ENCODE peak calls at places on chromosome 10, in six cellular contexts. One of them, this sample, is unnamed.

GRCh38 chr10:69819713-69820506 is 18.2 kb downstream of the COL13A1 start:
- DNase-seq in RWPE1: no peak
- DNase-seq in tibial nerve: no peak
- DNase-seq in MCF 10A: no peak
- DNase-seq in suprapubic skin: no peak
- DNase-seq in natural killer cell: no peak
- DNase-seq in this sample: no peak

GRCh38 chr10:62183442-62183841 is 85.2 kb downstream of the RTKN2 start:
- DNase-seq in suprapubic skin: no peak
- DNase-seq in MCF 10A: no peak
- DNase-seq in tibial nerve: no peak
- DNase-seq in natural killer cell: no peak
- DNase-seq in RWPE1: no peak
- DNase-seq in this sample: peak; percentile 69

GRCh38 chr10:58184120-58184670 is 83.5 kb downstream of the IPMK start:
- DNase-seq in tibial nerve: no peak
- DNase-seq in MCF 10A: no peak
- DNase-seq in suprapubic skin: no peak
- DNase-seq in RWPE1: no peak
- DNase-seq in natural killer cell: no peak
- DNase-seq in this sample: no peak

GRCh38 chr10:89185658-89186057 is 21.5 kb downstream of the CH25H start:
- DNase-seq in suprapubic skin: no peak
- DNase-seq in tibial nerve: no peak
- DNase-seq in RWPE1: no peak
- DNase-seq in MCF 10A: no peak
- DNase-seq in natural killer cell: no peak
- DNase-seq in this sample: no peak

GRCh38 chr10:29600821-29601220 is 34.0 kb downstream of the SVIL start:
- DNase-seq in RWPE1: no peak
- DNase-seq in MCF 10A: no peak
- DNase-seq in tibial nerve: no peak
- DNase-seq in natural killer cell: no peak
- DNase-seq in suprapubic skin: no peak
- DNase-seq in this sample: no peak

GRCh38 chr10:86668297-86669165 is at the start of gene LDB3:
- DNase-seq in MCF 10A: peak; percentile 34
- DNase-seq in tibial nerve: no peak
- DNase-seq in RWPE1: peak; percentile 51
- DNase-seq in suprapubic skin: no peak
- DNase-seq in natural killer cell: no peak
- DNase-seq in this sample: peak; percentile 56

GRCh38 chr10:78337016-78337415 is 303.4 kb downstream of the RPS24 start:
- DNase-seq in RWPE1: no peak
- DNase-seq in natural killer cell: no peak
- DNase-seq in suprapubic skin: no peak
- DNase-seq in MCF 10A: no peak
- DNase-seq in tibial nerve: no peak
- DNase-seq in this sample: no peak

GRCh38 chr10:67629461-67629971 is 66.5 kb downstream of the CTNNA3 start:
- DNase-seq in natural killer cell: no peak
- DNase-seq in MCF 10A: peak; percentile 49
- DNase-seq in tibial nerve: no peak
- DNase-seq in suprapubic skin: no peak
- DNase-seq in RWPE1: no peak
- DNase-seq in this sample: no peak

DNA sequence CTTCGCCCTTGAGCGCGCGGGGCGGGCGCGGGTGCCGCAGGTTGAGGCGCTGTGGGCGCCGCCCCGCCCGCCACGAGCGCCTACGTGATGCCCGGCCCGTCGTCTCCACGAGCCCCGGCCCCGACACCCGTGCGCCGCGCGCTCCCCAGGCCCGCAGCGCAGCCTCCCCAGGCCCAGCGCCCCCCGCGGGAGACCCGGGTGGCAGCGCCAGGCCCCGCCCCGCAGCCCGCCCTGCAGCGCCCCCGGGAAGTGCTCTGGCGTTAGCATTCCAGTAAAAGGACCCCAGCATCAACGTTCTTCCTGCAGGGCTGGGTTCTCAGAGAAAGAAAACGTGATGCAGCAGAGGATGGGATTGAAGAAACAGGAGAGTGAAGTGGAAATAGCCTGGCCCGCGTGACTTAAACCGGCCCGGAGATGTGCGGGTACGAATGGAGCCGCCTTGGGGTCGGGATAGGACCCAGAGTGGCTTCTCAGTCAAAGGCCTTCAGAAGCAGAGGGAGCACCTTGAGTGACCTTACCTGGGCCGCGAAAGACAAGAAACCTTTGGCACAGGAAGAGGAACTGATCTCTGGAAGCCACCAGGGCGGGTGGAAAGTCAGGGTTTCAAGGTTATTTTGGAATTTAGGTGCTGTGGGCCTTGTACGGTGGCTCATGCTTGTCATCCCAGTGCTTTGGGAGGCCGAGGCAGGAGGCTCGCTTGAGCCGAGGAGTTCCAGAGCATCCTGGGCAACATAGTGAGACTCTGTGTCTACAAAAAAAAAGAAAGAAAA is 1.8 kb downstream of the PFKP start:
- DNase-seq in natural killer cell: no peak
- DNase-seq in MCF 10A: peak; percentile 8
- DNase-seq in suprapubic skin: no peak
- DNase-seq in RWPE1: no peak
- DNase-seq in tibial nerve: no peak
- DNase-seq in this sample: peak; percentile 67
- TF ChIP-seq CTCF in natural killer cell: no peak
- TF ChIP-seq CTCF in MCF 10A: no peak
- TF ChIP-seq CTCF in suprapubic skin: no peak
- TF ChIP-seq CTCF in RWPE1: peak; percentile 10
- TF ChIP-seq CTCF in tibial nerve: no peak
- TF ChIP-seq CTCF in this sample: peak; percentile 19

DNA sequence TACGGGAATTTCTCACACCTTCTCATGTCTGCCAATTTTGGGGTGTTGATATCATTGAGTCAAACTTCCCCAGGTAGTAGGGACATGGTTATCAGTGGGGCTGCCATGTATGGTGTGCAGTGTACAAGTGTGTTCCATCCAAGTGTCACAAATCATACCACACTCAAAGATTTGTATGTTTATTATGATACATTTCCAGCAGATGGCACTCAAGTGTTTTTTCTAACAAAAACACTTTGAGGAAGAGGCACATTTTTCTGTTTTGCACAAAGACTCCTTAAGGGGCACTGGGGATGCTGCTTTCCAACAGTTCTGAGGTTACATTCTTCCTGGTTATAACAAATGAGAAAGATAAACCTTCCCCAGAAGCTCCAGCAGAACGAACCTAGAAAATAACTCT is 414.5 kb downstream of the REEP3 start:
- DNase-seq in suprapubic skin: no peak
- DNase-seq in RWPE1: no peak
- DNase-seq in MCF 10A: peak; percentile 22
- DNase-seq in natural killer cell: no peak
- DNase-seq in tibial nerve: no peak
- DNase-seq in this sample: peak; percentile 7
- TF ChIP-seq CTCF in suprapubic skin: no peak
- TF ChIP-seq CTCF in RWPE1: no peak
- TF ChIP-seq CTCF in MCF 10A: peak; percentile 26
- TF ChIP-seq CTCF in natural killer cell: no peak
- TF ChIP-seq CTCF in tibial nerve: no peak
- TF ChIP-seq CTCF in this sample: no peak

DNA sequence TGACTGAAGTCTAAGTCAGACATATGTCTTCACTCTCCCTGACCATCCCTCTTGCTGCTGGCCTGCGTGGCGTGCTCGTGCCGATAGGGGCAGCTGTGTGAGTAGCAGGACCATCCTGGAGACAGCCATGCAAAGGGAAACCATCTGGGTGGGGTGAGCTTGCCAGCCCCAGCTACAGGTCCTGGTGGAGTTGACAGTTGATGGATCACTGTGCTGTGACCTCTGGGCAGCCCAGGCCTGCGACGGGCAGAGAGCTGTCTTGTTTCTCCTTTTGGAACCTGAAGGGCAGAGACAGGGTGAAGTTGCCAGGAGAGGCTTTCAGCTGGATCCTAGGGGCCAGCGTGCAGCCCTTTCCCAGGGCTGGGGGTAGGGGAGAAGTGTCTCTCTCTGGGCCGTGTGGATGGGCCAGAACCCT is 44.7 kb downstream of the GRK5 start:
- DNase-seq in RWPE1: no peak
- DNase-seq in natural killer cell: no peak
- DNase-seq in MCF 10A: no peak
- DNase-seq in tibial nerve: no peak
- DNase-seq in suprapubic skin: no peak
- DNase-seq in this sample: no peak
- TF ChIP-seq CTCF in RWPE1: no peak
- TF ChIP-seq CTCF in natural killer cell: no peak
- TF ChIP-seq CTCF in MCF 10A: no peak
- TF ChIP-seq CTCF in tibial nerve: no peak
- TF ChIP-seq CTCF in suprapubic skin: peak; percentile 9
- TF ChIP-seq CTCF in this sample: no peak

GRCh38 chr10:33190406-33190805 is 144.1 kb downstream of the NRP1 start:
- DNase-seq in RWPE1: no peak
- DNase-seq in suprapubic skin: no peak
- DNase-seq in natural killer cell: no peak
- DNase-seq in MCF 10A: no peak
- DNase-seq in tibial nerve: no peak
- DNase-seq in this sample: no peak

GRCh38 chr10:33195608-33196376 is 138.7 kb downstream of the NRP1 start:
- DNase-seq in suprapubic skin: no peak
- DNase-seq in tibial nerve: no peak
- DNase-seq in natural killer cell: no peak
- DNase-seq in RWPE1: no peak
- DNase-seq in MCF 10A: no peak
- DNase-seq in this sample: no peak

GRCh38 chr10:33193867-33194521 is 140.5 kb downstream of the NRP1 start:
- DNase-seq in tibial nerve: peak; percentile 71
- DNase-seq in natural killer cell: no peak
- DNase-seq in RWPE1: peak; percentile 64
- DNase-seq in suprapubic skin: no peak
- DNase-seq in MCF 10A: peak; percentile 86
- DNase-seq in this sample: no peak

GRCh38 chr10:33196377-33196706 is 138.1 kb downstream of the NRP1 start:
- DNase-seq in MCF 10A: no peak
- DNase-seq in RWPE1: no peak
- DNase-seq in natural killer cell: no peak
- DNase-seq in tibial nerve: no peak
- DNase-seq in suprapubic skin: no peak
- DNase-seq in this sample: no peak

GRCh38 chr10:33193057-33193866 is 141.2 kb downstream of the NRP1 start:
- DNase-seq in suprapubic skin: peak; percentile 88
- DNase-seq in tibial nerve: peak; percentile 90
- DNase-seq in RWPE1: peak; percentile 70
- DNase-seq in natural killer cell: peak; percentile 44
- DNase-seq in MCF 10A: peak; percentile 92
- DNase-seq in this sample: peak; percentile 55
- TF ChIP-seq CTCF in suprapubic skin: peak; percentile 58
- TF ChIP-seq CTCF in tibial nerve: peak; percentile 77
- TF ChIP-seq CTCF in RWPE1: peak; percentile 54
- TF ChIP-seq CTCF in natural killer cell: peak; percentile 65
- TF ChIP-seq CTCF in MCF 10A: peak; percentile 75
- TF ChIP-seq CTCF in this sample: peak; percentile 70

DNA sequence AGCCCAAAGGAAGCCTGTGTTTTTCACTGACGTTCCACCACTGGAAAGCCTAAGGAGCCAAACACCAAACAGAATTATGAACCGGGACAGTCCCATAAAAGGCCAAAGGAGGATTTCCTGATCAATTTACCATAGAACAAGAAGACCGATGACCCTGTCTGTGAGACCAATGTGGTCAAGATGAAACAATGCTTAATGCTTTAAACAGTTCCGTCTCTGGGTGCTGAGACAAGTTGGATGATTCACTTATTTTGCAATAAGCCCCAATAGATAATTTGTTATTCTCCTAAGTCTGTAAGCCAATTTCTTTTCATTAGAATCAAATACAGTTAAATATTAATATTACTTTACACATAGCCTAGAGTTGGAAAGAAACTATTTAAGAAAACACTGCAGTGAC is 134.9 kb downstream of the MICU1 start:
- DNase-seq in RWPE1: no peak
- DNase-seq in suprapubic skin: no peak
- DNase-seq in tibial nerve: no peak
- DNase-seq in MCF 10A: peak; percentile 23
- DNase-seq in natural killer cell: no peak
- DNase-seq in this sample: no peak
- TF ChIP-seq CTCF in RWPE1: no peak
- TF ChIP-seq CTCF in suprapubic skin: no peak
- TF ChIP-seq CTCF in tibial nerve: no peak
- TF ChIP-seq CTCF in MCF 10A: no peak
- TF ChIP-seq CTCF in natural killer cell: no peak
- TF ChIP-seq CTCF in this sample: no peak

DNA sequence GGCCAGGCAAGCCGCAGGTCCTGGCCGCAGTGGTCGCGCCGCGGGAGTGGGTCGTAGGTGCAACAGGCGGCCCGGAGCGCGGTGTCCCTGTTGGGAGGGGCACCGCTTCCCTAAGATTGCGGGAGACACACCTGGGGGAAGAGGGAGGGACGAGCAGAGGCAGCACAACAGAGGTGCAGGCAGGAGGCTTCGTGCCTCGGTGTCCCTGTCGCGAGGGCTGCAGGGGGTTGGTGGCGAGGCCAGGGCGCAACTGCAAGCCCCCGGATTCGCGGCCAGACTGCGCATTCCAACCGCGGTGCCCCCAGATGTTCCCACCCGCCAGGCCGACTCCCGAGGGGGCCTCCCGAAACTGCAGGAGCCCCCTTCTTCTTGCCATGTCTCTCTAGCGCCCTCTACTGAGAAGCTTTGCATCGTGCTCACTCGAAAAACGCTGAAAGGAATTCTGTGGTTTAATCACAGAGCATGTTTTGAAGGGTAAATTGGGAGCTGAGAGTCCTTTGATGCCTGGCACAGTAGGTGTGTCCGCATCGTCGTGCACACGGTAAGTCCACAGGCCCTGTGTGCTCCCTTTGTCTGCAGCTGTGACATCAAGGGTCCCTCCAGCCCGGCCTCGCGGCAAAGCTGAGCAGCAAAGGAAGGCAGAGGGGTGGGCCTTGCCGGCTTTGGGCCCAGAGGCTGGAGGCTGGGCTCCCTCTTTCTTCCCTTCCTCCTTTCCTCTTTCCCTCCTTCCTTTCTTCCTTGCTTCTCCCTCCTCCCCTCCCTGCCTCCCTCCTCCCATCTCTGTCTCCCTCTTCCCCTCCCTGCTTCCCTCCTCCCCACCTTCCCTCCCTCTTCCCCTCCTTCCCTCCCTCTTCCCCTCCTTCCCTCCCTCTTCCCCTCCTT is 6.2 kb upstream of the MBL2 start:
- DNase-seq in tibial nerve: no peak
- DNase-seq in suprapubic skin: no peak
- DNase-seq in MCF 10A: peak; percentile 21
- DNase-seq in RWPE1: no peak
- DNase-seq in natural killer cell: no peak
- DNase-seq in this sample: no peak
- TF ChIP-seq CTCF in tibial nerve: peak; percentile 48
- TF ChIP-seq CTCF in suprapubic skin: no peak
- TF ChIP-seq CTCF in MCF 10A: peak; percentile 15
- TF ChIP-seq CTCF in RWPE1: peak; percentile 23
- TF ChIP-seq CTCF in natural killer cell: no peak
- TF ChIP-seq CTCF in this sample: no peak

GRCh38 chr10:125337510-125337909 is 177.1 kb upstream of the CTBP2 start:
- DNase-seq in natural killer cell: no peak
- DNase-seq in tibial nerve: no peak
- DNase-seq in suprapubic skin: no peak
- DNase-seq in RWPE1: no peak
- DNase-seq in MCF 10A: no peak
- DNase-seq in this sample: no peak
- TF ChIP-seq CTCF in natural killer cell: no peak
- TF ChIP-seq CTCF in tibial nerve: no peak
- TF ChIP-seq CTCF in suprapubic skin: no peak
- TF ChIP-seq CTCF in RWPE1: no peak
- TF ChIP-seq CTCF in MCF 10A: no peak
- TF ChIP-seq CTCF in this sample: no peak

GRCh38 chr10:15484128-15484527 is 113.0 kb upstream of the FAM171A1 start:
- DNase-seq in tibial nerve: no peak
- DNase-seq in suprapubic skin: no peak
- DNase-seq in natural killer cell: no peak
- DNase-seq in RWPE1: no peak
- DNase-seq in MCF 10A: no peak
- DNase-seq in this sample: no peak
- TF ChIP-seq CTCF in tibial nerve: no peak
- TF ChIP-seq CTCF in suprapubic skin: no peak
- TF ChIP-seq CTCF in natural killer cell: no peak
- TF ChIP-seq CTCF in RWPE1: no peak
- TF ChIP-seq CTCF in MCF 10A: no peak
- TF ChIP-seq CTCF in this sample: no peak

This sample was measured in GM13976.